ENCODE peak calls at places on chromosomes 1 and 21, in six cellular contexts. A, P, O, C, U and X are unnamed samples.

GRCh38 chr1:174266991-174267612 is 107.8 kb downstream of the RABGAP1L start:
- DNase-seq in P (no peak), A (no peak), U (no peak), C (no peak), O (no peak), X (no peak)

GRCh38 chr21:39251326-39251725 is 62.1 kb downstream of the BRWD1 start:
- DNase-seq in C (no peak), A (no peak), O (no peak), P (no peak), U (no peak), X (no peak)

GRCh38 chr1:32172621-32173245 is 6.7 kb upstream of the TXLNA start:
- DNase-seq in A (peak), C (no peak), U (no peak), P (no peak), O (no peak), X (no peak)

GRCh38 chr1:47582891-47583608 is 145.2 kb downstream of the FOXD2 start:
- DNase-seq in O (no peak), P (peak), A (peak), U (peak), C (no peak), X (no peak)

GRCh38 chr21:35850542-35851103 is 209.7 kb downstream of the SETD4 start:
- DNase-seq in O (no peak), A (no peak), U (no peak), C (no peak), P (no peak), X (peak)

GRCh38 chr1:174040387-174040786 is 18.2 kb upstream of the RC3H1 start:
- DNase-seq in A (peak), U (no peak), P (no peak), C (no peak), O (peak), X (peak)

GRCh38 chr1:81126989-81127571 is 673.7 kb upstream of the ADGRL2 start:
- DNase-seq in O (no peak), P (no peak), C (no peak), A (peak), U (no peak), X (peak)

GRCh38 chr1:91697322-91698260 is 188.4 kb downstream of the TGFBR3 start:
- DNase-seq in C (no peak), A (peak), U (no peak), O (no peak), P (no peak), X (no peak)

GRCh38 chr1:234866007-234866866 is 256.3 kb upstream of the IRF2BP2 start:
- DNase-seq in A (peak), O (no peak), P (no peak), U (peak), C (no peak), X (peak)

GRCh38 chr1:196535727-196536126 is 72.5 kb downstream of the KCNT2 start:
- DNase-seq in O (peak), U (no peak), C (no peak), P (peak), A (peak), X (no peak)

GRCh38 chr1:44355582-44356305 is 687 bp upstream of the ERI3 start:
- DNase-seq in P (no peak), U (no peak), C (no peak), A (no peak), O (no peak), X (no peak)

GRCh38 chr1:56378376-56379070 is 200.8 kb downstream of the PLPP3 start:
- DNase-seq in A (no peak), C (no peak), P (no peak), U (no peak), O (peak), X (no peak)

DNA sequence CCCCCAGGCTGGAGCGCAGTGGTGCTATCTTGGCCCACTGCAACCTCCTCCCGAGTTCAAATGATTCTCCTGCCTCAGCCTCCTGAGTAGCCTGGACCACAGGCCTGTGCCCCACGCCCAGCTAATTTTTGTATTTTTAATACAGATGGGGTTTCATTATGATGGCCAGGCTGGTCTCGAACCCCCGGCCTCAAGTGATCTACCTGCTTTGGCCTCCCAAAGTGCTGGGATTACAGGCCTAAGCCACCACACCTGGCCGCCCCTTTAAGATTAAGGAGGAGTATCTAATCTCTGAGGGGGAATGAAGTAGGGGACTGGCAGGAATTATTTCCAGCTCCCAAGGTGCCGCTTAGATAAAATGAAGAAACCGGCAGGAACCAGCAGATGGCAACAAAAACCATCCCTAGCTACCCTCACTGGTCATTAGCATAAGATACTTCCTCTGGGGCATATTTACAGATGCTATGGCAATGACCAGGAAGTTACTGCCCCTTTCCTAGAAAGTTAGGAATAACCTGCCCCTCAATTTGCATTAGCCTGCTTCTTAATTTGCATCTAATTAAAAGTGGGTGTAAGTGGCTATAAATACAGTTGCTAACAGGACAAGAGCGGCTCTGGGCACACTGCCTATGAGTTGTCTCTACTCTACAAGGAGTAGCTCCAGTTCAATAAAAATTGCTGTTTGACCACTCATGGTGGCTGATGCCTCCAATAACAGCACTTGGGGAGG is 7.1 kb upstream of the NSUN4 start:
- DNase-seq in U (peak), O (no peak), C (no peak), A (peak), P (no peak), X (peak)
- TF ChIP-seq CTCF in U (no peak), O (peak), C (peak), A (peak), P (peak), X (peak)

DNA sequence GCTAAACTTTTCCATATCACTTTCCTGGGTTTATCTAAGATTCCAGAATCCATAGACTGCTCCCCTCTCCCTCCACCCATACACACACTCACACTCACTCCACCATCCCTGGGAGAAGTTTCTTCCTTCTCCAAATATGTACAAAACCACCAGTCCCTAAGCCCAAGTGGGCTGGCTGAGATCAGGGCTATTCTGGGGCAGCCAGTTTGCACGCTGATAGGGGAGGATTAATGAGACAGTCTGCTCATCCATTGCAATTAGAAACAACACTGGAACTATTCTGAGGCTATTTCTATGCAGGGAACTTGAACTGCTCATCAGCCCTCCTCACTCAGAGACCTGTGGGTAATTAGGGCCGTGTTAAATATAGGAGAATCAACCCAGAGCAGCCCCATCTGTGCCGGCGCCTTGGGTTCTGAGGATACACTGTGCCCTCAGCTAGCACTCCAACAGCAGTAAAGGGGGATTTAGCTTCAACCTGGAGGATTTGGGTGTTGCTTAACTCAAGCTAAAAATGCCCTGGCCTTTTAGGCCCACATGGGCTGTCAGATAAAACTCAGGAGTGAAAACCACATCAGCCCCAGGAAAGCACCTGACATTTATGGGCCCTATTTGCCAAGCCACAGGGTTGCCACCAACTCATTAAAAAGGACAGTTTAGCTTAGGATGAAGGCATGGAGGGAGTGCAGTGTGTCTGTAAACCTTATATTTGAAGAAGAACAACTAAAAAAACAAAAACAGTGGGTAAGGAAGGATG is 54.0 kb downstream of the DUSP10 start:
- DNase-seq in U (no peak), C (no peak), O (no peak), A (peak), P (no peak), X (no peak)
- TF ChIP-seq CTCF in U (no peak), C (no peak), O (no peak), A (no peak), P (no peak), X (no peak)

GRCh38 chr1:30380625-30380984 is 342.8 kb downstream of the MATN1 start:
- DNase-seq in A (no peak), P (no peak), C (no peak), U (no peak), O (no peak), X (no peak)
- TF ChIP-seq CTCF in A (no peak), P (peak), C (peak), U (peak), O (no peak), X (peak)

DNA sequence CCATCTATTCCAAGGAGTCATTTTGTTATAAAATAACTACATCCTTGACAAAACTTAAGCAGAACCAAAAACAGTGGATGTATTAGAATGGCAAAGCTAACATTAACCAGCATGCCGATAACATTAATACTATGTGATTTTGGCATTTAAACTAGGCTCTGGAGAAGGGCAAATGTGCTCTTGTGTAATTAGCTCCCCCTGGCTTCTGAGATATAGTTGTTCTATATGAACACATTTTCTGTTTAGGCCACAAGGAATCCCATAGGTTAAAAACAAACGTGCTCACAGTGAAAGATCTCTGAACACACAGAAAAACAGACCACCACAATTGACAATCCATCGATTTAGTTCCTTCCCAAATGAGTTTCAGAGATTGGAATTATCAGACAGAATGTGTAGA is 57.4 kb upstream of the TARS2 start:
- DNase-seq in P (no peak), U (no peak), C (no peak), A (no peak), O (no peak), X (no peak)
- TF ChIP-seq CTCF in P (peak), U (no peak), C (peak), A (peak), O (peak), X (peak)